ENCODE peak calls at places on chromosomes 16 and 17, in six cellular contexts. F is K562, B is HepG2, H is GM12892, R is GM12878, U is H1. I is an unnamed sample.

GRCh38 chr16:82111944-82112343 is 58.1 kb downstream of the MPHOSPH6 start:
- DNase-seq in R (no peak), B (no peak), H (no peak), U (no peak), F (no peak), I (no peak)

GRCh38 chr16:81729451-81729850 is 49.6 kb upstream of the PLCG2 start:
- DNase-seq in R (no peak), F (no peak), U (peak), B (peak), H (no peak), I (no peak)

GRCh38 chr16:75263963-75264445 is 12.6 kb upstream of the BCAR1 start:
- DNase-seq in U (no peak), B (no peak), H (no peak), R (no peak), F (no peak), I (no peak)

GRCh38 chr16:89863741-89864391 is 9.5 kb upstream of the TCF25 start:
- DNase-seq in R (peak), H (peak), B (no peak), F (no peak), U (no peak), I (no peak)

GRCh38 chr17:56142781-56143180 is 10.5 kb upstream of the ANKFN1 start:
- DNase-seq in R (no peak), H (no peak), U (no peak), F (no peak), B (no peak), I (no peak)

GRCh38 chr16:15523092-15523541 is 88.7 kb downstream of the BMERB1 start:
- DNase-seq in F (peak), R (no peak), B (peak), H (no peak), U (no peak), I (no peak)

GRCh38 chr16:88999457-89000206 is 22.6 kb upstream of the CBFA2T3 start:
- DNase-seq in H (no peak), B (no peak), F (peak), R (no peak), U (no peak), I (no peak)

GRCh38 chr16:50668368-50669008 is 12.6 kb downstream of the SNX20 start:
- DNase-seq in R (no peak), U (no peak), F (no peak), H (no peak), B (peak), I (no peak)

GRCh38 chr16:28181557-28181914 is 30.2 kb downstream of the XPO6 start:
- DNase-seq in F (peak), R (no peak), H (no peak), B (peak), U (no peak), I (no peak)

GRCh38 chr16:72876221-72876620 is 171.7 kb downstream of the ZFHX3 start:
- DNase-seq in U (no peak), R (peak), B (no peak), H (no peak), F (no peak), I (peak)

GRCh38 chr17:17950806-17951205 is 21.4 kb downstream of the TOM1L2 start:
- DNase-seq in U (no peak), F (no peak), H (no peak), B (no peak), R (no peak), I (no peak)

GRCh38 chr17:43598359-43599045 is 52.4 kb upstream of the ETV4 start:
- DNase-seq in U (no peak), H (no peak), F (no peak), R (no peak), B (no peak), I (no peak)

GRCh38 chr16:19883296-19883951 is 1.2 kb downstream of the GPRC5B start:
- DNase-seq in B (no peak), U (no peak), F (peak), H (no peak), R (no peak), I (no peak)

GRCh38 chr16:20372696-20373095 is 20.2 kb upstream of the UMOD start:
- DNase-seq in F (no peak), U (no peak), B (no peak), R (no peak), H (no peak), I (no peak)

GRCh38 chr17:79774561-79774975 is 3.4 kb upstream of the CBX2 start:
- DNase-seq in H (no peak), R (no peak), F (no peak), U (no peak), B (peak), I (no peak)

GRCh38 chr17:51228177-51228576 is 31.7 kb downstream of the MBTD1 start:
- DNase-seq in H (no peak), B (no peak), U (no peak), F (no peak), R (no peak), I (no peak)

GRCh38 chr16:49723310-49723709 is 132.6 kb downstream of the ZNF423 start:
- DNase-seq in B (no peak), H (no peak), F (no peak), U (no peak), R (no peak), I (no peak)

GRCh38 chr17:60157487-60158040 is 7.8 kb downstream of the CA4 start:
- DNase-seq in R (no peak), B (no peak), H (no peak), U (no peak), F (no peak), I (no peak)

GRCh38 chr16:23801387-23801786 is 34.4 kb upstream of the PRKCB start:
- DNase-seq in U (peak), B (peak), F (peak), R (no peak), H (peak), I (peak)

GRCh38 chr17:6505425-6506142 is 50.8 kb downstream of the PITPNM3 start:
- DNase-seq in F (no peak), R (no peak), B (no peak), H (no peak), U (no peak), I (no peak)

GRCh38 chr17:57464191-57464864 is 208.0 kb downstream of the MSI2 start:
- DNase-seq in H (no peak), R (no peak), B (no peak), U (no peak), F (no peak), I (no peak)

GRCh38 chr17:43020789-43021738 is 1.1 kb downstream of the VAT1 start:
- DNase-seq in H (peak), R (no peak), B (peak), U (no peak), F (peak), I (no peak)

GRCh38 chr16:67713647-67714273 is 5.4 kb downstream of the GFOD2 start:
- DNase-seq in R (no peak), B (no peak), H (no peak), F (no peak), U (no peak), I (no peak)

GRCh38 chr16:23145608-23146007 is 3.6 kb downstream of the USP31 start:
- DNase-seq in B (no peak), H (no peak), U (no peak), F (no peak), R (no peak), I (no peak)

GRCh38 chr16:27818231-27818630 is 245.3 kb downstream of the GSG1L start:
- DNase-seq in U (no peak), R (no peak), F (no peak), B (no peak), H (no peak), I (no peak)

GRCh38 chr16:11742041-11742535 is 569 bp downstream of the TXNDC11 start:
- DNase-seq in B (peak), H (peak), U (no peak), F (peak), R (no peak), I (peak)

DNA sequence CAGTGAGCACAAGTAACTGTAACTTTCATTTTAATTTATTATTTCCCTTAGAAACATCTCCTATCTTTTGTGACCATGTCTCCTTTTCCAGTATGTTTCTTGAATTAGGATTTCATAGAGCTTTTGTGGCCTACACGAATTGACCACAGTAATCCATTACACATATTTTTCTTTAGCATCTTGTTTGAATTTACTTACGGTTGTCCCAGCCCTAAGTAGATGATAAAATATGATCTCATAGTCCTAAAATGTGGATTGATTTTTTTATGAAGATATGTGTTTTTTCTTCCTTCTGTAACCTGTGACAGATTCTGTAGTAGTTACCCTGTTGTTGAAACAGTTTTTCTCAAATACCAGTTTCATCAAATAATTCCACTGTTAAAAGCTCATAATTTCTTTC is 61.5 kb downstream of the NF1 start:
- DNase-seq in F (no peak), H (no peak), R (no peak), B (no peak), U (no peak), I (no peak)
- TF ChIP-seq TAF1 in F (no peak), H (no peak), R (no peak), B (no peak), U (no peak), I (no peak)

DNA sequence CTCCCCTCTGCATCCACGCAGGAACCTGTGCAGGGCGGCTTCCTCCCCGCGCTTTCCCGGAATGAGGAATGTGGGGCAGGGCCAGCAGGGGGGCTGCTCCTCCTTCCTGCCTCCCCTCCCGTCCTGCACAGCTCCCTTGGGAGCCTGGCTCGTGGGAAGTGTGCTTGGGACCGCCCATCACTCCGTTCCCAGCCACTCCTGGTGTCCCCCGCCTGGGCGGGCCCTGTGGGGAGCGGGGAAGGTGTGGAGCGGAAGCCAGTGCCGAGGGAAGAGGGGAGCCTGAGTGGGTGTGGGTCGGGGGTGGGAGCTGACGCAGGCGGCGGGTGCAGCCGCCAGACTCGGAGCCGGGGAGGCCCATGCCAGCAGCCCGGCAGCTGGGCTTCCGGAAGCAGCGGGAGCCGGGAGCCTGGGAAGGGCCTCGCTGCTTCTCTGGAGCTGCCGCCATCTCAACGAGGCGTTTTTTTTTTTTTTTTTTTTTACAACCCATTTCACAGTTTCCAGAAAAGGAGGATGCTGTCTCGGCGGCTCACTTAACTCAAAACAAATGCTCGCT is 24.2 kb downstream of the BAHCC1 start:
- DNase-seq in R (no peak), F (peak), B (no peak), U (no peak), H (no peak), I (no peak)
- TF ChIP-seq POLR2A in R (no peak), F (no peak), B (no peak), U (no peak), H (no peak), I (no peak)

GRCh38 chr17:62666801-62667591 is 39.5 kb downstream of the MRC2 start:
- DNase-seq in U (no peak), F (no peak), H (no peak), B (no peak), R (no peak), I (no peak)
- TF ChIP-seq TAF1 in U (no peak), F (no peak), H (no peak), B (no peak), R (no peak), I (no peak)

GRCh38 chr17:58757162-58757613 is 1.5 kb downstream of the PPM1E start:
- DNase-seq in U (no peak), B (no peak), F (no peak), H (no peak), R (no peak), I (no peak)

GRCh38 chr17:58753026-58753425 is 2.6 kb upstream of the PPM1E start:
- DNase-seq in F (no peak), U (no peak), R (no peak), B (no peak), H (no peak), I (no peak)

GRCh38 chr17:58755269-58755576 is 431 bp upstream of the PPM1E start:
- DNase-seq in B (no peak), H (no peak), F (no peak), U (no peak), R (no peak), I (no peak)

GRCh38 chr17:58756246-58757161 is 850 bp downstream of the PPM1E start:
- DNase-seq in R (no peak), B (no peak), F (peak), U (no peak), H (peak), I (no peak)

GRCh38 chr17:58755577-58756245 is at the start of gene PPM1E:
- DNase-seq in R (no peak), B (peak), F (peak), H (peak), U (peak), I (peak)
- TF ChIP-seq POLR2A in R (peak), B (no peak), F (no peak), H (no peak), U (no peak), I (no peak)

DNA sequence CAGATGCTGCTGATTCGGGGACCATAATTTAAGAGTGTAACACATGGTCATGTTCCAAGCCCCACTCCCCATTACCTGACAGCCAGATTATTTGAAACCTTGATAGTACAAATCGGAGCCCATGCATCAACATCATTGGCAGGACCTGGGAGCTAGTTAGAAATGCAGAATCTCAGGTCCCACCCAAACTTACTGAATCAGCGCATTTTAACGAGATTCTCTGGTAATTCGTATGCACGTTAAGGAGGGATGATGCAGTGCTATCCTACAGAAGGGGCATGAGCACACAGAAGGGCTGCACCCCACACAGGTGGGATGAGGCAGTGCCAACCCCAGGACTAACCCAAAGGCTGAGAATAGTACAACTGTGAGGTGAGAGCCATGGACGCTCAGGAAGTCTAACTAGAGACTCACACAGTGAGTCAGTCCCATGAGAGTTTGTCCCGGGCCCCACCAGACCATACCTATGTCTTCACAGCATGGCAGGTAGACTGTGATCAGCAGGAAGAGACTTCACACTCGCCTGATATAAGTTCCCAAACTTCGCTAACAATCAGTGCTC is 64.9 kb downstream of the ZNF18 start:
- DNase-seq in U (no peak), F (no peak), H (no peak), B (no peak), R (no peak), I (no peak)
- TF ChIP-seq TAF1 in U (no peak), F (no peak), H (no peak), B (no peak), R (no peak), I (no peak)